ENCODE peak calls at places on chromosome 9, in five cellular contexts. One of them, this sample, is unnamed.

GRCh38 chr9:98867434-98868168 is 60.1 kb downstream of the GALNT12 start:
- DNase-seq in activated effector memory CD4-positive, alpha-beta T cell treated with Interleukin-2 at 50 U/mL for 16 hours: no peak
- DNase-seq in HAP-1: no peak
- DNase-seq in hypothalamus: no peak
- DNase-seq in left cardiac atrium: peak
- DNase-seq in this sample: peak

GRCh38 chr9:121321039-121321503 is 49.0 kb downstream of the STOM start:
- DNase-seq in HAP-1: no peak
- DNase-seq in hypothalamus: no peak
- DNase-seq in activated effector memory CD4-positive, alpha-beta T cell treated with Interleukin-2 at 50 U/mL for 16 hours: no peak
- DNase-seq in left cardiac atrium: no peak
- DNase-seq in this sample: no peak

GRCh38 chr9:95171001-95171400 is 146.5 kb downstream of the FANCC start:
- DNase-seq in HAP-1: no peak
- DNase-seq in left cardiac atrium: no peak
- DNase-seq in hypothalamus: no peak
- DNase-seq in activated effector memory CD4-positive, alpha-beta T cell treated with Interleukin-2 at 50 U/mL for 16 hours: no peak
- DNase-seq in this sample: peak

GRCh38 chr9:116686693-116687073 is 422 bp upstream of the TRIM32 start:
- DNase-seq in HAP-1: no peak
- DNase-seq in activated effector memory CD4-positive, alpha-beta T cell treated with Interleukin-2 at 50 U/mL for 16 hours: no peak
- DNase-seq in hypothalamus: no peak
- DNase-seq in left cardiac atrium: no peak
- DNase-seq in this sample: no peak

GRCh38 chr9:128555180-128555721 is 2.9 kb downstream of the SPTAN1 start:
- DNase-seq in HAP-1: peak
- DNase-seq in left cardiac atrium: no peak
- DNase-seq in hypothalamus: peak
- DNase-seq in activated effector memory CD4-positive, alpha-beta T cell treated with Interleukin-2 at 50 U/mL for 16 hours: no peak
- DNase-seq in this sample: no peak

GRCh38 chr9:21607576-21607975 is 125.5 kb upstream of the IFNE start:
- DNase-seq in HAP-1: no peak
- DNase-seq in left cardiac atrium: no peak
- DNase-seq in hypothalamus: no peak
- DNase-seq in activated effector memory CD4-positive, alpha-beta T cell treated with Interleukin-2 at 50 U/mL for 16 hours: no peak
- DNase-seq in this sample: no peak

GRCh38 chr9:128056086-128056485 is 11.0 kb downstream of the NAIF1 start:
- DNase-seq in activated effector memory CD4-positive, alpha-beta T cell treated with Interleukin-2 at 50 U/mL for 16 hours: no peak
- DNase-seq in HAP-1: no peak
- DNase-seq in hypothalamus: no peak
- DNase-seq in left cardiac atrium: no peak
- DNase-seq in this sample: no peak

GRCh38 chr9:110029422-110029814 is 178.5 kb downstream of the C9orf152 start:
- DNase-seq in HAP-1: no peak
- DNase-seq in left cardiac atrium: peak
- DNase-seq in hypothalamus: no peak
- DNase-seq in activated effector memory CD4-positive, alpha-beta T cell treated with Interleukin-2 at 50 U/mL for 16 hours: no peak
- DNase-seq in this sample: peak

GRCh38 chr9:138114501-138115245 is 237.1 kb downstream of the CACNA1B start:
- DNase-seq in left cardiac atrium: no peak
- DNase-seq in activated effector memory CD4-positive, alpha-beta T cell treated with Interleukin-2 at 50 U/mL for 16 hours: no peak
- DNase-seq in HAP-1: no peak
- DNase-seq in hypothalamus: no peak
- DNase-seq in this sample: no peak

GRCh38 chr9:18707078-18707477 is 233.1 kb downstream of the ADAMTSL1 start:
- DNase-seq in hypothalamus: no peak
- DNase-seq in HAP-1: no peak
- DNase-seq in left cardiac atrium: no peak
- DNase-seq in activated effector memory CD4-positive, alpha-beta T cell treated with Interleukin-2 at 50 U/mL for 16 hours: no peak
- DNase-seq in this sample: peak

GRCh38 chr9:34380511-34381315 is 4.0 kb upstream of the MYORG start:
- DNase-seq in HAP-1: no peak
- DNase-seq in activated effector memory CD4-positive, alpha-beta T cell treated with Interleukin-2 at 50 U/mL for 16 hours: peak
- DNase-seq in hypothalamus: peak
- DNase-seq in left cardiac atrium: peak
- DNase-seq in this sample: peak

GRCh38 chr9:16100596-16101091 is 547.8 kb downstream of the CCDC171 start:
- DNase-seq in hypothalamus: no peak
- DNase-seq in activated effector memory CD4-positive, alpha-beta T cell treated with Interleukin-2 at 50 U/mL for 16 hours: no peak
- DNase-seq in HAP-1: no peak
- DNase-seq in left cardiac atrium: peak
- DNase-seq in this sample: peak

GRCh38 chr9:14314424-14314928 is 535 bp upstream of the NFIB start:
- DNase-seq in left cardiac atrium: peak
- DNase-seq in HAP-1: peak
- DNase-seq in activated effector memory CD4-positive, alpha-beta T cell treated with Interleukin-2 at 50 U/mL for 16 hours: no peak
- DNase-seq in hypothalamus: no peak
- DNase-seq in this sample: peak

GRCh38 chr9:124392855-124393460 is 22.3 kb downstream of the PSMB7 start:
- DNase-seq in hypothalamus: peak
- DNase-seq in activated effector memory CD4-positive, alpha-beta T cell treated with Interleukin-2 at 50 U/mL for 16 hours: no peak
- DNase-seq in HAP-1: peak
- DNase-seq in left cardiac atrium: no peak
- DNase-seq in this sample: peak

GRCh38 chr9:121772600-121773285 is 121.3 kb downstream of the DAB2IP start:
- DNase-seq in HAP-1: no peak
- DNase-seq in left cardiac atrium: peak
- DNase-seq in activated effector memory CD4-positive, alpha-beta T cell treated with Interleukin-2 at 50 U/mL for 16 hours: no peak
- DNase-seq in hypothalamus: no peak
- DNase-seq in this sample: no peak

GRCh38 chr9:93236541-93237206 is 52.7 kb downstream of the WNK2 start:
- DNase-seq in HAP-1: no peak
- DNase-seq in left cardiac atrium: no peak
- DNase-seq in hypothalamus: no peak
- DNase-seq in activated effector memory CD4-positive, alpha-beta T cell treated with Interleukin-2 at 50 U/mL for 16 hours: no peak
- DNase-seq in this sample: no peak

GRCh38 chr9:111622626-111623025 is 8.5 kb upstream of the DNAJC25 start:
- DNase-seq in hypothalamus: no peak
- DNase-seq in left cardiac atrium: peak
- DNase-seq in HAP-1: no peak
- DNase-seq in activated effector memory CD4-positive, alpha-beta T cell treated with Interleukin-2 at 50 U/mL for 16 hours: no peak
- DNase-seq in this sample: no peak

GRCh38 chr9:14857449-14858305 is 52.6 kb downstream of the FREM1 start:
- DNase-seq in HAP-1: no peak
- DNase-seq in hypothalamus: no peak
- DNase-seq in left cardiac atrium: no peak
- DNase-seq in activated effector memory CD4-positive, alpha-beta T cell treated with Interleukin-2 at 50 U/mL for 16 hours: no peak
- DNase-seq in this sample: no peak

GRCh38 chr9:109717342-109717741 is 62.7 kb upstream of the PALM2AKAP2 start:
- DNase-seq in hypothalamus: no peak
- DNase-seq in left cardiac atrium: no peak
- DNase-seq in HAP-1: no peak
- DNase-seq in activated effector memory CD4-positive, alpha-beta T cell treated with Interleukin-2 at 50 U/mL for 16 hours: no peak
- DNase-seq in this sample: no peak

GRCh38 chr9:138006576-138007233 is 129.1 kb downstream of the CACNA1B start:
- DNase-seq in left cardiac atrium: no peak
- DNase-seq in hypothalamus: no peak
- DNase-seq in HAP-1: no peak
- DNase-seq in activated effector memory CD4-positive, alpha-beta T cell treated with Interleukin-2 at 50 U/mL for 16 hours: no peak
- DNase-seq in this sample: no peak

GRCh38 chr9:116800885-116801284 is 113.8 kb downstream of the TRIM32 start:
- DNase-seq in left cardiac atrium: no peak
- DNase-seq in HAP-1: no peak
- DNase-seq in activated effector memory CD4-positive, alpha-beta T cell treated with Interleukin-2 at 50 U/mL for 16 hours: no peak
- DNase-seq in hypothalamus: no peak
- DNase-seq in this sample: no peak

GRCh38 chr9:70398145-70398556 is 16.3 kb downstream of the KLF9 start:
- DNase-seq in hypothalamus: no peak
- DNase-seq in left cardiac atrium: no peak
- DNase-seq in activated effector memory CD4-positive, alpha-beta T cell treated with Interleukin-2 at 50 U/mL for 16 hours: no peak
- DNase-seq in HAP-1: no peak
- DNase-seq in this sample: no peak

GRCh38 chr9:125995706-125996105 is 248.5 kb downstream of the PBX3 start:
- DNase-seq in HAP-1: no peak
- DNase-seq in left cardiac atrium: no peak
- DNase-seq in activated effector memory CD4-positive, alpha-beta T cell treated with Interleukin-2 at 50 U/mL for 16 hours: no peak
- DNase-seq in hypothalamus: no peak
- DNase-seq in this sample: no peak

GRCh38 chr9:80061096-80061495 is 489.3 kb downstream of the TLE4 start:
- DNase-seq in hypothalamus: no peak
- DNase-seq in left cardiac atrium: no peak
- DNase-seq in HAP-1: no peak
- DNase-seq in activated effector memory CD4-positive, alpha-beta T cell treated with Interleukin-2 at 50 U/mL for 16 hours: no peak
- DNase-seq in this sample: no peak

GRCh38 chr9:34559616-34560546 is 29.6 kb downstream of the CNTFR start:
- DNase-seq in hypothalamus: no peak
- DNase-seq in HAP-1: no peak
- DNase-seq in activated effector memory CD4-positive, alpha-beta T cell treated with Interleukin-2 at 50 U/mL for 16 hours: no peak
- DNase-seq in left cardiac atrium: peak
- DNase-seq in this sample: peak

GRCh38 chr9:107174441-107174840 is 108.6 kb upstream of the RAD23B start:
- DNase-seq in activated effector memory CD4-positive, alpha-beta T cell treated with Interleukin-2 at 50 U/mL for 16 hours: no peak
- DNase-seq in hypothalamus: no peak
- DNase-seq in HAP-1: no peak
- DNase-seq in left cardiac atrium: no peak
- DNase-seq in this sample: no peak

This sample was measured in fibroblast of the conjunctiva.